ENCODE peak calls at places on chromosome 12, in four cellular contexts. N is stimulated activated CD4-positive, alpha-beta T cell treated with anti-CD3 and anti-CD28 coated beads, Interleukin-2, amount 100 ng/mL, for 48 hours; V is testis; Z is NCI-H187. I is an unnamed sample.

GRCh38 chr12:3976351-3976938 is 103.2 kb upstream of the PARP11 start:
- DNase-seq in N (no peak), V (no peak), Z (no peak), I (no peak)

GRCh38 chr12:68804654-68805591 is 3.1 kb upstream of the MDM2 start:
- DNase-seq in N (no peak), V (no peak), Z (no peak), I (no peak)

GRCh38 chr12:84361651-84362551 is 550.7 kb downstream of the SLC6A15 start:
- DNase-seq in N (no peak), V (no peak), Z (no peak), I (no peak)

GRCh38 chr12:51951199-51951842 is at the start of gene ACVR1B:
- DNase-seq in N (peak; percentile 82), V (peak; percentile 95), Z (peak; percentile 75), I (peak; percentile 92)

GRCh38 chr12:115934046-115934445 is 343.4 kb downstream of the MED13L start:
- DNase-seq in N (no peak), V (peak; percentile 32), Z (no peak), I (no peak)

GRCh38 chr12:6347367-6348338 is 5.8 kb upstream of the TNFRSF1A start:
- DNase-seq in N (no peak), V (peak; percentile 75), Z (no peak), I (peak; percentile 71)

GRCh38 chr12:42143401-42144173 is 1.1 kb downstream of the GXYLT1 start:
- DNase-seq in N (no peak), V (no peak), Z (no peak), I (no peak)

GRCh38 chr12:77594386-77594785 is 236.3 kb upstream of the NAV3 start:
- DNase-seq in N (no peak), V (no peak), Z (no peak), I (no peak)

GRCh38 chr12:14567311-14568195 is at the start of gene PLBD1:
- DNase-seq in N (peak; percentile 5), V (peak; percentile 81), Z (no peak), I (peak; percentile 89)

GRCh38 chr12:124401563-124402180 is 106.8 kb downstream of the RFLNA start:
- DNase-seq in N (no peak), V (no peak), Z (no peak), I (no peak)

GRCh38 chr12:20282411-20282810 is 85.9 kb upstream of the PDE3A start:
- DNase-seq in N (no peak), V (no peak), Z (no peak), I (no peak)

GRCh38 chr12:131493068-131493826 is 217.6 kb upstream of the SFSWAP start:
- DNase-seq in N (no peak), V (peak; percentile 85), Z (no peak), I (no peak)

GRCh38 chr12:95102916-95103671 is 29.7 kb upstream of the NR2C1 start:
- DNase-seq in N (peak; percentile 21), V (no peak), Z (peak; percentile 41), I (no peak)

GRCh38 chr12:46436741-46437140 is 64.2 kb upstream of the SLC38A2 start:
- DNase-seq in N (no peak), V (no peak), Z (no peak), I (no peak)